ENCODE peak calls at places on chromosomes 12 and 14, in five cellular contexts. R is IMR-90, H is GM12865, F is lung, S is A549. L is an unnamed sample.

GRCh38 chr14:60686865-60687264 is 37.3 kb downstream of the SIX4 start:
- DNase-seq in R (no peak), H (no peak), F (no peak), S (no peak), L (no peak)

GRCh38 chr14:54660712-54661111 is 93.8 kb downstream of the SAMD4A start:
- DNase-seq in R (no peak), H (no peak), F (no peak), S (no peak), L (no peak)

GRCh38 chr14:31934767-31935266 is 142.3 kb upstream of the ARHGAP5 start:
- DNase-seq in R (peak; percentile 41), H (peak; percentile 10), F (no peak), S (peak; percentile 45), L (no peak)

GRCh38 chr12:25864287-25864686 is 94.2 kb upstream of the RASSF8 start:
- DNase-seq in R (no peak), H (no peak), F (no peak), S (no peak), L (no peak)

GRCh38 chr12:13347241-13348043 is 150.9 kb downstream of the EMP1 start:
- DNase-seq in R (peak; percentile 56), H (no peak), F (no peak), S (peak; percentile 36), L (no peak)

GRCh38 chr14:81157431-81157830 is 63.3 kb downstream of the GTF2A1 start:
- DNase-seq in R (no peak), H (no peak), F (no peak), S (no peak), L (no peak)

GRCh38 chr14:68580676-68581075 is 212.2 kb downstream of the ZFP36L1 start:
- DNase-seq in R (no peak), H (no peak), F (no peak), S (no peak), L (no peak)

GRCh38 chr12:52702338-52702737 is 986 bp downstream of the KRT77 start:
- DNase-seq in R (no peak), H (no peak), F (no peak), S (no peak), L (no peak)

GRCh38 chr12:25590021-25590721 is 37.1 kb upstream of the LMNTD1 start:
- DNase-seq in R (no peak), H (no peak), F (no peak), S (no peak), L (no peak)

GRCh38 chr14:89466460-89466859 is 49.4 kb upstream of the FOXN3 start:
- DNase-seq in R (no peak), H (peak; percentile 33), F (no peak), S (no peak), L (no peak)

GRCh38 chr12:54159140-54159539 is 29.6 kb downstream of the SMUG1 start:
- DNase-seq in R (no peak), H (peak; percentile 71), F (no peak), S (no peak), L (peak; percentile 3)

GRCh38 chr12:104909761-104910160 is 48.3 kb downstream of the SLC41A2 start:
- DNase-seq in R (peak; percentile 64), H (no peak), F (no peak), S (no peak), L (no peak)

GRCh38 chr14:91545946-91546716 is 36.0 kb upstream of the PPP4R3A start:
- DNase-seq in R (no peak), H (no peak), F (no peak), S (no peak), L (no peak)

GRCh38 chr12:128387811-128388422 is 120.9 kb downstream of the TMEM132C start:
- DNase-seq in R (no peak), H (peak; percentile 57), F (peak; percentile 38), S (peak; percentile 30), L (no peak)

GRCh38 chr12:131784909-131785762 is 43.1 kb upstream of the MMP17 start:
- DNase-seq in R (peak; percentile 41), H (no peak), F (no peak), S (no peak), L (no peak)

GRCh38 chr14:101604935-101605767 is 43.9 kb downstream of the DIO3 start:
- DNase-seq in R (no peak), H (no peak), F (peak; percentile 27), S (no peak), L (no peak)

GRCh38 chr14:32561520-32561919 is 232.4 kb downstream of the AKAP6 start:
- DNase-seq in R (peak; percentile 50), H (no peak), F (no peak), S (no peak), L (no peak)

GRCh38 chr12:58349161-58349560 is 407.8 kb downstream of the ATP23 start:
- DNase-seq in R (peak; percentile 26), H (no peak), F (no peak), S (no peak), L (no peak)

GRCh38 chr12:27277846-27278260 is 33.8 kb downstream of the STK38L start:
- DNase-seq in R (peak; percentile 97), H (peak; percentile 73), F (no peak), S (no peak), L (peak; percentile 41)

GRCh38 chr12:3263939-3264699 is 186.9 kb downstream of the TSPAN9 start:
- DNase-seq in R (no peak), H (no peak), F (no peak), S (no peak), L (no peak)

GRCh38 chr12:31715283-31715825 is 13.5 kb downstream of the AMN1 start:
- DNase-seq in R (peak; percentile 33), H (peak; percentile 81), F (no peak), S (no peak), L (peak; percentile 80)

GRCh38 chr12:88944403-88944802 is 364.1 kb upstream of the KITLG start:
- DNase-seq in R (peak; percentile 60), H (peak; percentile 9), F (no peak), S (peak; percentile 10), L (no peak)

GRCh38 chr12:96225003-96225855 is 31.1 kb downstream of the ELK3 start:
- DNase-seq in R (no peak), H (no peak), F (no peak), S (no peak), L (no peak)
- H3K4me3 ChIP-seq in R (no peak overlapping the region), H (no peak overlapping the region), F (no peak overlapping the region), S (no peak overlapping the region), L (no peak overlapping the region)

GRCh38 chr14:94638961-94639817 is 27.0 kb downstream of the SERPINA3 start:
- DNase-seq in R (no peak), H (no peak), F (no peak), S (no peak), L (no peak)

GRCh38 chr14:94641632-94641955 is 29.4 kb downstream of the SERPINA3 start:
- DNase-seq in R (no peak), H (no peak), F (no peak), S (no peak), L (no peak)

GRCh38 chr14:94643316-94644101 is 31.3 kb downstream of the SERPINA3 start:
- DNase-seq in R (no peak), H (no peak), F (no peak), S (no peak), L (no peak)

GRCh38 chr14:94638330-94638729 is 26.1 kb downstream of the SERPINA3 start:
- DNase-seq in R (peak; percentile 11), H (no peak), F (no peak), S (no peak), L (no peak)

DNA sequence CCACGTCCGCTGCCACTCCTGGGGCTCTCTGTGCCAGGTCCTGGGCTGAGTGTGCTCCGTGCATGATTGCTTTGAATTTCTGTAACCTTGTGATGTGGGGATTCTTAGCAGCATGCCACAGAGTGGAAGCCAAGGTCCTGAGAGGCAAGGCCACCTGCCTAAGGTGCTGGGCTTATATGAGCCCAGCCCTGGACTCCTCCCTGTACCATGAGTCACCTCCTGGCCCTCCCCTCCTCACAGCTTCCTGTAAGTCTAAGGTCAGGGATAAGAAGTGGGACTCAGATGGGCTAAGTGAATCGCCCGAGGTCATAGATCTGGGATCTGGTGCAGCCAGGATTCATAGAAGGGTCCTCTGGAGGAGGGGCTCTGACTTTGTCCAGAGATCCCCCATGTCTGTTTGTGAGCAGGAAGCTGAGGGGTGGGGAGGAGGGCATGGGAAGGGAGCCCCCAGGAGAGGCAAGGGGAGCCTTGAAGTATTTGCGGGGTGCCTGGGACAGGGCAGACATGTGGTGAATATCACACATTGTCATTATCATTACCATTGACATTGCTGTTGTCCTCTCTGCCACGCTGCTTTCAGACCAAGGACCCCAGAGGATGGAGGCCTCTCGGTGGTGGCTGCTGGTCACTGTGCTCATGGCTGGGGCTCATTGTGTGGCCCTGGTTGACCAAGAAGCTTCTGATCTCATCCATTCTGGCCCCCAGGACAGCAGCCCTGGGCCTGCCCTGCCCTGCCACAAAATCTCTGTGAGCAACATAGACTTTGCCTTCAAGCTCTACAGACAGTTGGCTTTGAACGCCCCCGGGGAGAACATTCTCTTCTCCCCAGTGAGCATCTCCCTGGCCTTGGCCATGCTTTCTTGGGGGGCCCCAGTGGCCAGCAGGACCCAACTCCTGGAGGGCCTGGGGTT is 28.8 kb downstream of the SERPINA3 start:
- DNase-seq in R (no peak), H (no peak), F (no peak), S (no peak), L (no peak)
- TF ChIP-seq CTCF in R (no peak), H (no peak), F (no peak), S (no peak), L (no peak)

GRCh38 chr12:98515368-98516183 is at the start of gene TMPO:
- DNase-seq in R (peak; percentile 87), H (peak; percentile 97), F (peak; percentile 93), S (peak; percentile 91), L (peak; percentile 87)

GRCh38 chr12:98513379-98514318 is 1.7 kb upstream of the TMPO start:
- DNase-seq in R (no peak), H (peak; percentile 51), F (no peak), S (no peak), L (no peak)

GRCh38 chr12:98516184-98516873 is 939 bp downstream of the TMPO start:
- DNase-seq in R (peak; percentile 81), H (peak; percentile 97), F (peak; percentile 68), S (peak; percentile 74), L (peak; percentile 91)

GRCh38 chr12:98519257-98519907 is 4.0 kb downstream of the TMPO start:
- DNase-seq in R (no peak), H (no peak), F (no peak), S (no peak), L (no peak)

DNA sequence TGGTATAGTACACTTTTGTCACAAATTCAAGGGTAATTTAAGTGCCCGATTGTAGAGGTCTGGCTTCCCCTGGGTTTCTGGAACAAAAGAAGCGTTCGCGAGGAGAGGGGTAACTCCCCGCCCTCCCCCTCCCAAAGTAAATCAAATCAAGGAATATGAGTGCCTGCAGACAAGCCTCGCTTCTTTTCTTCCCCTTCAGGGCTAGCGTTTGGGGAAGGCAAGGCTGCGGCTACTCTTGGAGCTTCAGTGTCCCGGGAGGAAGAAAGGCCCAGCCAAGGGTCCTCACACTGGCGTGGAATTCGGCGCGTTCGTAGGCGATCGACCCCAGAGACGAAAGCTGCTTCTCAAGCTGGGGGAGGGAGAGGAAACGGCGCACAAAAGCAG is 414 bp upstream of the TMPO start:
- DNase-seq in R (no peak), H (no peak), F (no peak), S (no peak), L (no peak)
- H3K4me3 ChIP-seq in R (peak overlapping the region; percentile 93), H (peak overlapping the region; percentile 99), F (peak overlapping the region; percentile 82), S (peak overlapping the region; percentile 78), L (peak overlapping the region; percentile 79)

GRCh38 chr12:41514907-41515306 is 326.8 kb downstream of the PDZRN4 start:
- DNase-seq in R (no peak), H (no peak), F (no peak), S (no peak), L (no peak)

GRCh38 chr12:41514050-41514449 is 325.9 kb downstream of the PDZRN4 start:
- DNase-seq in R (no peak), H (no peak), F (no peak), S (no peak), L (no peak)

GRCh38 chr12:41510470-41510869 is 322.4 kb downstream of the PDZRN4 start:
- DNase-seq in R (no peak), H (no peak), F (no peak), S (no peak), L (no peak)

GRCh38 chr12:41511247-41511646 is 323.1 kb downstream of the PDZRN4 start:
- DNase-seq in R (no peak), H (no peak), F (no peak), S (no peak), L (no peak)

GRCh38 chr12:41512531-41512930 is 324.4 kb downstream of the PDZRN4 start:
- DNase-seq in R (no peak), H (no peak), F (no peak), S (no peak), L (no peak)
- TF ChIP-seq CTCF in R (no peak), H (no peak), F (no peak), S (no peak), L (no peak)

L was measured in GM12864.